ENCODE peak calls at places on chromosomes 4 and X, in four cellular contexts. G is tibial artery, J is Caco-2, C is heart left ventricle. V is an unnamed sample. For H3K27me3 and H3K4me1, the result is how much of the 10 kb centered on the place peaks cover.

GRCh38 chr4:10162341-10163000 is 45.9 kb upstream of the WDR1 start:
- DNase-seq in G (no peak), J (peak), C (no peak), V (no peak)

GRCh38 chrX:128807367-128807766 is 715.9 kb downstream of the SMARCA1 start:
- DNase-seq in G (no peak), J (no peak), C (no peak), V (no peak)

GRCh38 chr4:173573286-173573685 is 43.3 kb upstream of the HAND2 start:
- DNase-seq in G (no peak), J (no peak), C (no peak), V (no peak)

GRCh38 chr4:53227451-53227850 is 138.4 kb downstream of the SCFD2 start:
- DNase-seq in G (no peak), J (no peak), C (no peak), V (no peak)

GRCh38 chr4:140718240-140718639 is 37.9 kb downstream of the TBC1D9 start:
- DNase-seq in G (no peak), J (no peak), C (no peak), V (no peak)

GRCh38 chrX:22950278-22951266 is 49.2 kb upstream of the DDX53 start:
- DNase-seq in G (no peak), J (no peak), C (no peak), V (peak)

GRCh38 chrX:24100713-24101112 is 46.0 kb downstream of the EIF2S3 start:
- DNase-seq in G (no peak), J (peak), C (no peak), V (no peak)

GRCh38 chrX:131564553-131565229 is 20.8 kb downstream of the OR13H1 start:
- DNase-seq in G (no peak), J (no peak), C (no peak), V (no peak)

GRCh38 chr4:177251237-177251636 is 58.4 kb upstream of the NEIL3 start:
- DNase-seq in G (no peak), J (peak), C (no peak), V (no peak)

GRCh38 chr4:149223659-149224058 is 592.0 kb downstream of the IQCM start:
- DNase-seq in G (no peak), J (no peak), C (no peak), V (no peak)

GRCh38 chr4:121370729-121371325 is 10.0 kb downstream of the QRFPR start:
- DNase-seq in G (peak), J (peak), C (peak), V (no peak)

GRCh38 chrX:79367907-79368306 is 773 bp upstream of the ITM2A start:
- DNase-seq in G (no peak), J (no peak), C (no peak), V (no peak)

GRCh38 chr4:77178560-77178959 is 21.6 kb downstream of the CCNG2 start:
- DNase-seq in G (no peak), J (no peak), C (no peak), V (no peak)

GRCh38 chr4:40924096-40924792 is 174.5 kb downstream of the NSUN7 start:
- DNase-seq in G (peak), J (peak), C (peak), V (peak)

GRCh38 chrX:140040397-140040796 is 75.1 kb upstream of the CXorf66 start:
- DNase-seq in G (no peak), J (no peak), C (no peak), V (no peak)

GRCh38 chr4:168141733-168142132 is 49.4 kb downstream of the ANXA10 start:
- DNase-seq in G (no peak), J (no peak), C (no peak), V (no peak)

GRCh38 chr4:16031554-16032381 is 52.1 kb downstream of the PROM1 start:
- DNase-seq in G (no peak), J (no peak), C (no peak), V (no peak)

GRCh38 chr4:113772319-113772718 is 10.8 kb upstream of the CAMK2D start:
- DNase-seq in G (no peak), J (no peak), C (no peak), V (no peak)

GRCh38 chr4:141154725-141155124 is 21.5 kb upstream of the RNF150 start:
- DNase-seq in G (no peak), J (no peak), C (no peak), V (no peak)

GRCh38 chrX:48996969-48997368 is 5.1 kb downstream of the GRIPAP1 start:
- DNase-seq in G (no peak), J (peak), C (no peak), V (no peak)

GRCh38 chrX:69238153-69238959 is 73.1 kb upstream of the PJA1 start:
- DNase-seq in G (no peak), J (no peak), C (peak), V (no peak)

GRCh38 chr4:165991325-165992180 is 118.5 kb downstream of the TLL1 start:
- DNase-seq in G (no peak), J (no peak), C (no peak), V (no peak)

GRCh38 chr4:164790249-164790648 is 36.3 kb downstream of the SMIM31 start:
- DNase-seq in G (no peak), J (no peak), C (no peak), V (no peak)

GRCh38 chr4:40194602-40195161 is 2.1 kb upstream of the RHOH start:
- DNase-seq in G (no peak), J (no peak), C (no peak), V (no peak)

GRCh38 chr4:159016527-159017137 is 86.2 kb upstream of the RAPGEF2 start:
- DNase-seq in G (no peak), J (peak), C (no peak), V (no peak)

GRCh38 chrX:38287669-38288068 is 39.6 kb downstream of the RPGR start:
- DNase-seq in G (no peak), J (no peak), C (no peak), V (no peak)

GRCh38 chr4:69490271-69490670 is 5.4 kb downstream of the UGT2B4 start:
- DNase-seq in G (no peak), J (no peak), C (no peak), V (no peak)

GRCh38 chr4:1192091-1192492 is 19.7 kb upstream of the SPON2 start:
- DNase-seq in G (peak), J (no peak), C (peak), V (peak)

GRCh38 chrX:418927-419729 is 32.4 kb upstream of the PPP2R3B start:
- DNase-seq in G (no peak), J (no peak), C (no peak), V (no peak)

GRCh38 chr4:116486401-116486800 is 599.0 kb downstream of the TRAM1L1 start:
- DNase-seq in G (no peak), J (no peak), C (no peak), V (no peak)

GRCh38 chrX:117274943-117275342 is 812.2 kb upstream of the CT83 start:
- DNase-seq in G (no peak), J (no peak), C (no peak), V (no peak)

GRCh38 chr4:105471566-105472176 is 2.2 kb downstream of the PPA2 start:
- DNase-seq in G (peak), J (peak), C (peak), V (no peak)

GRCh38 chrX:30060718-30061117 is 154.6 kb upstream of the MAGEB2 start:
- DNase-seq in G (no peak), J (peak), C (no peak), V (no peak)

GRCh38 chr4:154424810-154425484 is 66.7 kb downstream of the DCHS2 start:
- DNase-seq in G (no peak), J (no peak), C (no peak), V (no peak)

GRCh38 chr4:169314906-169315305 is 44.1 kb upstream of the SH3RF1 start:
- DNase-seq in G (peak), J (peak), C (peak), V (peak)

GRCh38 chr4:26015133-26015651 is 101.2 kb downstream of the SMIM20 start:
- DNase-seq in G (peak), J (no peak), C (peak), V (no peak)

GRCh38 chr4:56655209-56655626 is 25.9 kb downstream of the HOPX start:
- DNase-seq in G (no peak), J (no peak), C (peak), V (no peak)
- H3K27me3 ChIP-seq in G (under half), J (under half), C (under half), V (under half)

GRCh38 chrX:13254076-13254785 is 65.6 kb downstream of the ATXN3L start:
- DNase-seq in G (no peak), J (peak), C (no peak), V (no peak)
- H3K4me1 ChIP-seq in G (under half), J (under half), C (under half), V (under half)

DNA sequence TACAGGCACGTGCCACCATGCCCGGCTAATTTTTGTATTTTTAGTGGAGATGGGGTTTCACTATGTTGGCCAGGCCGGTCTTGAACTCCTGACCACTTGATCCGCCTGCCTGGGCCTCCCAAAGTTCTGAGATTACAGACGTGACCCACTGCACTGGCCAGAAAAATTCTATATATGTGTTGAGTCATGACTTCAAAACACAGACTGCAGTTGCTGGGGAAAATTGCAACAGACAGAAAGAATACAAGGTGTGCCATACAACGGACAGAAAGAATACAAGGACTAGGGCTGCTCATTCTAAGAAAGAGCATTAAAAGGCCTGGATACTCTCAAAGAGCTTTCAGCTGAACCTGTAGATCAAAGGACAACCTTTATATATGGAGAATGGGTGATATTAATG is 109.6 kb upstream of the ACSL4 start:
- DNase-seq in G (no peak), J (no peak), C (no peak), V (no peak)
- H3K27me3 ChIP-seq in G (under half), J (under half), C (under half), V (under half)

GRCh38 chrX:47201545-47201944 is 7.9 kb downstream of the UBA1 start:
- DNase-seq in G (no peak), J (no peak), C (no peak), V (no peak)

GRCh38 chrX:47202316-47202715 is 8.7 kb downstream of the UBA1 start:
- DNase-seq in G (no peak), J (no peak), C (no peak), V (no peak)

GRCh38 chrX:47200385-47201150 is 6.9 kb downstream of the UBA1 start:
- DNase-seq in G (peak), J (peak), C (no peak), V (no peak)

GRCh38 chrX:47204970-47205369 is 11.3 kb downstream of the UBA1 start:
- DNase-seq in G (no peak), J (no peak), C (no peak), V (no peak)

GRCh38 chrX:47202877-47203276 is 9.2 kb downstream of the UBA1 start:
- DNase-seq in G (no peak), J (no peak), C (no peak), V (peak)
- H3K4me1 ChIP-seq in G (under half), J (under half), C (under half), V (under half)

DNA sequence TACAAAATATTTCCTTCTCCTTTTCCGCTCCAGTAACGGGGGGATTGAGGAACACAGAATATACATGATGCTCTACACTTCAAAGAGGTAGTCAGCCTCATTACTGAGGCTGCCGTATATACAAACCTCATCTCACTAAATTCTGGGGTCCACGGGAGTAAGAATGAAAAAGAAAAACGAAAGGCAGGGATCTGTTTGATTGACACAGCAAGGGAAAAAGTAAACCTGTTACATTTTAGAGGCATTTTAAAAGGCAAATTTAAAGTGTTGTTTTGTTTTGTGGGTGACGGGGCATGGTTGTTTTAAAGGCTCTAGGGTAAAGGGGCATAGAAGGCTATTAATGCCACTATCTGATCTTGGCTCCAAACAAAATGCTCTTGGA is 2.9 kb upstream of the PCDH10 start:
- DNase-seq in G (no peak), J (no peak), C (no peak), V (no peak)
- H3K27me3 ChIP-seq in G (under half), J (under half), C (half or more), V (under half)

GRCh38 chr4:184423003-184423686 is 51.2 kb downstream of the IRF2 start:
- DNase-seq in G (no peak), J (no peak), C (no peak), V (no peak)

GRCh38 chr4:184420881-184421416 is 53.4 kb downstream of the IRF2 start:
- DNase-seq in G (no peak), J (no peak), C (no peak), V (no peak)

GRCh38 chr4:184424279-184424678 is 50.1 kb downstream of the IRF2 start:
- DNase-seq in G (no peak), J (no peak), C (no peak), V (no peak)

GRCh38 chr4:184421558-184422155 is 52.7 kb downstream of the IRF2 start:
- DNase-seq in G (no peak), J (no peak), C (no peak), V (no peak)

DNA sequence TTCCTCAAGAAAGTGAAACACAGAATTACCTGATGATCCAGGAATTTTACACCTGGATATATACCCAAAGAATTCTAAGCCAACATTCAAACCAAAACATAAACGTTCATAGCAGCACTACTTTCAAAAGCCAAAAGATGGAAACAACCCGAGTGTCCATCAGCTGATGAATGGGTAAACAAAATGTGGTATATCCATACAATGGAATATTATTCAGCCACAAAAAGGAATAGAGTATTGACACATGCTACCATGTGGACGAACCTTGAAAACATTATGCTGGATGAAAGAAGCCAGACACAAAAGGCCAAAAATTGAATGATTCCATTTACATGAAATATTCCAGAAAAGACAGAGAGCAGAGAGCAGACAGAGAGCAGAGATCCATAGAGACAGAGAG is 52.0 kb downstream of the IRF2 start:
- DNase-seq in G (no peak), J (no peak), C (no peak), V (no peak)
- H3K4me1 ChIP-seq in G (under half), J (under half), C (half or more), V (under half)

DNA sequence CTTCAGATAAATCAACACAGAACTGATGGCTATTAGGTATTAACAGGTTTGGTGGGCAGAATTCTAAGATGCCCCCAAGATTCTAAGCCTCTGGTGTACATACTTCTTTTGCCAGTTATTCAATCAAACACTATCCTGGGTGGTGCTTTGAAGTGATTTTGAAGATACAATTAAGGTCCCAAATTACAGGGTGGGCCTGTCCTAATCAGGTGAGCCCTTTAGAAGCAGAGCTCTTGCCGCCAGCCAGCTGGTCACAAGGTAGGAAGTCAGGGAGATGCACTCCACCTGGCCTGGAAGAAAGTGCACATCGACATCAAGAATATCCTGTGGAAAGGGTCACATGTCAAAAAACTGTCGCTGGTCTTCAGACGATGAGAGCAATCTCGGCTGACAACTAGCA is 29.5 kb downstream of the ASB9 start:
- DNase-seq in G (no peak), J (no peak), C (no peak), V (no peak)
- H3K27me3 ChIP-seq in G (under half), J (under half), C (under half), V (under half)

GRCh38 chr4:98908703-98909262 is 20.1 kb downstream of the EIF4E start:
- DNase-seq in G (no peak), J (no peak), C (no peak), V (no peak)
- H3K4me1 ChIP-seq in G (under half), J (under half), C (under half), V (under half)

DNA sequence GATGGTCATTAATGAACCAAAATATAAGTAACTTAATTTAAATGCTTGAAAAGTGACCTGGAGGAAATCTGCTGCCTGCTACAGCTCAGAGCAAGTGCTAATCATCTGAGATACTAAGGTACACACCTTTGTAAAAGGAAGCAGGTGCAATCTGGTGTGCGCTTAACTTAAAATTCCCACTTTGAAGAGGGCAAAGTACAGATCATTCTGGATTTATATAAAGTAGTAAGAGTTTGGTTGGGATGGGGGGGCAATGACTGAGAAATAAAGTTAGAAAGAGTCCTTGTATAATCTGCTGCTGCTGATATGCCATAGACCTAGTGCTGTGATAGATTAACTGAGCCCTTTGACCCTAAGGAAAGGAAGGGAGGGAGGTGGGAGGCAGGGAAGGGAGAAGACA is 141.0 kb downstream of the MTNR1A start:
- DNase-seq in G (no peak), J (no peak), C (no peak), V (peak)
- H3K27me3 ChIP-seq in G (under half), J (under half), C (under half), V (under half)

GRCh38 chr4:90142091-90142490 is 14.9 kb downstream of the CCSER1 start:
- DNase-seq in G (no peak), J (no peak), C (no peak), V (no peak)
- H3K4me1 ChIP-seq in G (under half), J (under half), C (under half), V (under half)

V was measured in pancreas.